ENCODE peak calls at places on chromosomes 3 and 15, in ten cellular contexts. U is transverse colon; O is stimulated activated CD8-positive, alpha-beta memory T cell treated with anti-CD3 and anti-CD28 coated beads, Interleukin-12 subunit alpha, Interleukin-12 subunit beta, amount 100 ng/mL, for 1 hour; I is pons; G is EH; M is GM03348; C is Kasumi-1; X is vagina; N is ELR; E is T-cell. K is an unnamed sample.
A peak's percentile ranks its signal among the peaks of the same experiment; 100 is the strongest.

GRCh38 chr3:179037361-179037760 is 34.2 kb downstream of the ZMAT3 start:
- DNase-seq in C (peak; percentile 94), X (no peak), U (peak; percentile 28), I (no peak), M (peak; percentile 94), E (peak; percentile 58), N (peak; percentile 95), O (no peak), G (peak; percentile 99), K (no peak)

GRCh38 chr3:82978368-82978767 is 1216.9 kb upstream of the GBE1 start:
- DNase-seq in I (no peak), N (no peak), U (no peak), C (no peak), X (no peak), E (no peak), G (no peak), M (no peak), O (no peak), K (no peak)

GRCh38 chr3:50226888-50227389 is 9.1 kb upstream of the GNAI2 start:
- DNase-seq in U (peak; percentile 51), O (no peak), M (peak; percentile 61), G (peak; percentile 59), E (peak; percentile 32), C (no peak), N (peak; percentile 57), X (no peak), I (peak; percentile 60), K (no peak)

GRCh38 chr15:90131848-90132247 is 29.6 kb upstream of the IDH2 start:
- DNase-seq in G (no peak), O (no peak), E (no peak), X (no peak), N (no peak), I (no peak), U (no peak), M (no peak), C (no peak), K (no peak)

GRCh38 chr15:72227720-72228119 is 3.3 kb downstream of the PKM start:
- DNase-seq in N (no peak), X (no peak), M (no peak), I (no peak), C (no peak), O (no peak), G (peak; percentile 20), E (no peak), U (no peak), K (no peak)

GRCh38 chr3:27220166-27220565 is 149.0 kb downstream of the NEK10 start:
- DNase-seq in U (no peak), M (no peak), X (no peak), G (peak; percentile 42), E (no peak), O (no peak), N (peak; percentile 16), C (no peak), I (no peak), K (no peak)

GRCh38 chr15:41978534-41978933 is 6.2 kb upstream of the EHD4 start:
- DNase-seq in U (no peak), E (no peak), G (no peak), M (no peak), C (no peak), O (no peak), I (no peak), X (peak; percentile 67), N (no peak), K (no peak)

GRCh38 chr15:92413511-92413910 is 19.8 kb downstream of the ST8SIA2 start:
- DNase-seq in N (no peak), O (no peak), C (no peak), G (no peak), I (no peak), X (no peak), M (no peak), U (no peak), E (no peak), K (no peak)

GRCh38 chr15:34027606-34028005 is 11.4 kb downstream of the AVEN start:
- DNase-seq in O (no peak), E (no peak), U (no peak), I (no peak), G (no peak), X (no peak), N (no peak), C (no peak), M (no peak), K (no peak)